ENCODE peak calls at places on chromosome 18, in seven cellular contexts. D is PC-3, J is hepatocyte, N is neural progenitor cell, E is HCT116, Y is GM23248, X is SK-N-SH. R is an unnamed sample.

GRCh38 chr18:77177009-77177408 is 44.4 kb upstream of the MBP start:
- DNase-seq in D (peak; percentile 60), J (no peak), N (no peak), E (no peak), Y (peak; percentile 80), X (no peak), R (no peak)

GRCh38 chr18:53790817-53791216 is 433.7 kb downstream of the MBD2 start:
- DNase-seq in D (no peak), J (no peak), N (no peak), E (no peak), Y (peak; percentile 67), X (no peak), R (no peak)

GRCh38 chr18:63445067-63445466 is 22.8 kb upstream of the VPS4B start:
- DNase-seq in D (no peak), J (no peak), N (no peak), E (no peak), Y (peak; percentile 58), X (no peak), R (no peak)

GRCh38 chr18:79944126-79944731 is 7.2 kb downstream of the SLC66A2 start:
- DNase-seq in D (no peak), J (no peak), N (no peak), E (no peak), Y (no peak), X (no peak), R (no peak)

GRCh38 chr18:8601277-8602032 is 7.8 kb upstream of the RAB12 start:
- DNase-seq in D (no peak), J (no peak), N (no peak), E (no peak), Y (no peak), X (no peak), R (no peak)

GRCh38 chr18:59718108-59719057 is 21.2 kb upstream of the CCBE1 start:
- DNase-seq in D (peak; percentile 98), J (no peak), N (no peak), E (no peak), Y (peak; percentile 89), X (peak; percentile 78), R (no peak)

GRCh38 chr18:9092665-9093064 is 9.8 kb upstream of the NDUFV2 start:
- DNase-seq in D (peak; percentile 46), J (peak; percentile 28), N (no peak), E (no peak), Y (no peak), X (no peak), R (no peak)

GRCh38 chr18:42814184-42814583 is 301.3 kb downstream of the RIT2 start:
- DNase-seq in D (no peak), J (no peak), N (no peak), E (no peak), Y (no peak), X (no peak), R (no peak)

GRCh38 chr18:21669736-21670135 is 34.8 kb downstream of the ABHD3 start:
- DNase-seq in D (peak; percentile 87), J (no peak), N (no peak), E (peak; percentile 13), Y (no peak), X (no peak), R (no peak)

GRCh38 chr18:2981212-2981728 is 31.7 kb downstream of the LPIN2 start:
- DNase-seq in D (peak; percentile 84), J (peak; percentile 47), N (no peak), E (no peak), Y (peak; percentile 88), X (no peak), R (no peak)

GRCh38 chr18:9704233-9705118 is 3.6 kb upstream of the RAB31 start:
- DNase-seq in D (no peak), J (no peak), N (no peak), E (no peak), Y (peak; percentile 32), X (no peak), R (peak; percentile 50)

GRCh38 chr18:73737990-73738389 is 409.6 kb downstream of the FBXO15 start:
- DNase-seq in D (no peak), J (no peak), N (no peak), E (no peak), Y (no peak), X (no peak), R (no peak)

GRCh38 chr18:57846258-57846657 is 43.1 kb upstream of the ATP8B1 start:
- DNase-seq in D (peak; percentile 88), J (peak; percentile 64), N (no peak), E (peak; percentile 26), Y (peak; percentile 69), X (no peak), R (no peak)

GRCh38 chr18:76524900-76525698 is 30.1 kb upstream of the ZNF516 start:
- DNase-seq in D (no peak), J (peak; percentile 79), N (peak; percentile 71), E (no peak), Y (peak; percentile 89), X (peak; percentile 76), R (peak; percentile 37)

GRCh38 chr18:61628085-61628484 is 264.7 kb downstream of the RNF152 start:
- DNase-seq in D (peak; percentile 26), J (no peak), N (no peak), E (no peak), Y (peak; percentile 54), X (no peak), R (no peak)

GRCh38 chr18:54388203-54389142 is 30.8 kb downstream of the C18orf54 start:
- DNase-seq in D (peak; percentile 96), J (peak; percentile 81), N (peak; percentile 15), E (peak; percentile 66), Y (peak; percentile 77), X (no peak), R (peak; percentile 78)

GRCh38 chr18:76476665-76477561 is 18.1 kb downstream of the ZNF516 start:
- DNase-seq in D (peak; percentile 70), J (peak; percentile 76), N (no peak), E (no peak), Y (peak; percentile 91), X (no peak), R (no peak)

GRCh38 chr18:1676387-1676786 is 771.7 kb downstream of the ADCYAP1 start:
- DNase-seq in D (no peak), J (no peak), N (no peak), E (no peak), Y (no peak), X (no peak), R (no peak)

GRCh38 chr18:63869374-63869773 is 18.1 kb upstream of the SERPINB2 start:
- DNase-seq in D (no peak), J (no peak), N (no peak), E (no peak), Y (peak; percentile 95), X (no peak), R (no peak)

DNA sequence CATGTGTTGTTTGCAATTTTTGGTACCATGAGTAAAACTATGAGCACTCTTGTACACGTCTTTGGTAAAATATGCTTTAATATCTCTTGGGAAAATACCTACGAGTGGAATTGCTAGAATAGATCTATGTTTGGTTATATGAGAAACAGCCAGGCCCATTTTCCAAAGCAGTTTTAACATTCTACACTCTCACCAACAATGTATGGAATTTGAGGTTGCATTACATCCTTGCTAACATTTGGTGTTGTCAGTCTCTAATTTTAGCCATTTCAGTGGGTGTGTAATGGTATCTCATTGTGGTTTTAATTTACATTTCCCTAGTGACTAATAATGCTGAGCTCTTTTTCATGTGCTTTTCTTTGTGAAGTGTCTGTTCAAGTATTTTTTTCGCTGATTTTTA is 118.9 kb upstream of the TCF4 start:
- DNase-seq in D (no peak), J (no peak), N (no peak), E (no peak), Y (peak; percentile 75), X (no peak), R (no peak)
- TF ChIP-seq EZH2phosphoT487 in D (no peak), J (no peak), N (no peak), E (no peak), Y (no peak), X (no peak), R (no peak)

GRCh38 chr18:12639990-12640880 is 17.7 kb downstream of the SPIRE1 start:
- DNase-seq in D (peak; percentile 91), J (peak; percentile 62), N (no peak), E (no peak), Y (peak; percentile 88), X (no peak), R (no peak)

GRCh38 chr18:12638634-12639124 is 19.2 kb downstream of the SPIRE1 start:
- DNase-seq in D (no peak), J (no peak), N (no peak), E (no peak), Y (no peak), X (no peak), R (no peak)

GRCh38 chr18:12637393-12637792 is 20.5 kb downstream of the SPIRE1 start:
- DNase-seq in D (peak; percentile 20), J (no peak), N (no peak), E (no peak), Y (peak; percentile 84), X (no peak), R (no peak)

GRCh38 chr18:12640881-12641200 is 17.1 kb downstream of the SPIRE1 start:
- DNase-seq in D (no peak), J (no peak), N (no peak), E (no peak), Y (no peak), X (no peak), R (no peak)

GRCh38 chr18:12637901-12638633 is 19.8 kb downstream of the SPIRE1 start:
- DNase-seq in D (peak; percentile 80), J (no peak), N (no peak), E (no peak), Y (peak; percentile 92), X (no peak), R (no peak)
- H3K27ac ChIP-seq in D (peak overlapping the region; percentile 95), J (no peak overlapping the region), N (no peak overlapping the region), E (no peak overlapping the region), Y (peak overlapping the region; percentile 95), X (peak overlapping the region; percentile 55), R (no peak overlapping the region)

GRCh38 chr18:35087726-35088125 is 46.5 kb downstream of the MAPRE2 start:
- DNase-seq in D (no peak), J (no peak), N (no peak), E (no peak), Y (no peak), X (no peak), R (no peak)

GRCh38 chr18:35088931-35089330 is 47.7 kb downstream of the MAPRE2 start:
- DNase-seq in D (no peak), J (no peak), N (no peak), E (no peak), Y (peak; percentile 27), X (no peak), R (no peak)

GRCh38 chr18:35091841-35092240 is 50.6 kb downstream of the MAPRE2 start:
- DNase-seq in D (no peak), J (no peak), N (no peak), E (no peak), Y (no peak), X (no peak), R (no peak)

GRCh38 chr18:35089382-35089781 is 48.2 kb downstream of the MAPRE2 start:
- DNase-seq in D (no peak), J (no peak), N (no peak), E (no peak), Y (peak; percentile 21), X (no peak), R (no peak)

GRCh38 chr18:35089918-35090550 is 48.8 kb downstream of the MAPRE2 start:
- DNase-seq in D (no peak), J (no peak), N (no peak), E (no peak), Y (peak; percentile 55), X (no peak), R (no peak)
- TF ChIP-seq EZH2phosphoT487 in D (no peak), J (no peak), N (no peak), E (no peak), Y (no peak), X (no peak), R (no peak)

GRCh38 chr18:27382477-27383216 is 197.5 kb upstream of the CHST9 start:
- DNase-seq in D (no peak), J (no peak), N (no peak), E (no peak), Y (no peak), X (no peak), R (no peak)

GRCh38 chr18:27378396-27379094 is 193.4 kb upstream of the CHST9 start:
- DNase-seq in D (peak; percentile 88), J (peak; percentile 69), N (no peak), E (no peak), Y (peak; percentile 50), X (no peak), R (no peak)

GRCh38 chr18:27377251-27377650 is 192.1 kb upstream of the CHST9 start:
- DNase-seq in D (peak; percentile 38), J (no peak), N (no peak), E (no peak), Y (no peak), X (no peak), R (no peak)
- H3K27ac ChIP-seq in D (peak overlapping the region; percentile 71), J (no peak overlapping the region), N (no peak overlapping the region), E (no peak overlapping the region), Y (no peak overlapping the region), X (no peak overlapping the region), R (no peak overlapping the region)